ENCODE peak calls at places on chromosome 21, in six cellular contexts. A is mammary epithelial cell, W is thoracic aorta, K is kidney, B is mesendoderm, H is A549. X is an unnamed sample.

GRCh38 chr21:36388835-36389234 is 3.6 kb downstream of the CHAF1B start:
- DNase-seq in A (peak), W (no peak), K (no peak), B (peak), H (peak), X (no peak)

GRCh38 chr21:25188639-25189038 is 418.6 kb downstream of the MRPL39 start:
- DNase-seq in A (no peak), W (no peak), K (no peak), B (no peak), H (no peak), X (no peak)

GRCh38 chr21:14384453-14384852 is 1.5 kb upstream of the HSPA13 start:
- DNase-seq in A (no peak), W (no peak), K (no peak), B (no peak), H (no peak), X (no peak)

GRCh38 chr21:29453511-29453910 is 154.8 kb downstream of the BACH1 start:
- DNase-seq in A (no peak), W (no peak), K (no peak), B (no peak), H (no peak), X (no peak)

GRCh38 chr21:35843911-35844667 is 216.2 kb downstream of the SETD4 start:
- DNase-seq in A (no peak), W (no peak), K (no peak), B (no peak), H (no peak), X (no peak)

GRCh38 chr21:17003763-17004373 is 509.0 kb upstream of the CXADR start:
- DNase-seq in A (peak), W (no peak), K (no peak), B (no peak), H (no peak), X (no peak)

GRCh38 chr21:36709030-36709867 is 10.3 kb downstream of the SIM2 start:
- DNase-seq in A (no peak), W (no peak), K (no peak), B (peak), H (no peak), X (no peak)

GRCh38 chr21:38175321-38175720 is 81.5 kb upstream of the KCNJ15 start:
- DNase-seq in A (no peak), W (no peak), K (no peak), B (no peak), H (no peak), X (no peak)

GRCh38 chr21:39781331-39781730 is 36.3 kb downstream of the IGSF5 start:
- DNase-seq in A (no peak), W (no peak), K (no peak), B (no peak), H (no peak), X (no peak)

GRCh38 chr21:38787461-38788274 is 18.1 kb upstream of the ETS2 start:
- DNase-seq in A (peak), W (no peak), K (peak), B (peak), H (peak), X (peak)

GRCh38 chr21:35048183-35048601 is 910 bp downstream of the RUNX1 start:
- DNase-seq in A (peak), W (no peak), K (peak), B (no peak), H (peak), X (peak)

GRCh38 chr21:16709866-16710550 is 802.8 kb upstream of the CXADR start:
- DNase-seq in A (no peak), W (no peak), K (no peak), B (peak), H (no peak), X (no peak)

GRCh38 chr21:17925900-17926299 is 106.7 kb upstream of the C21orf91 start:
- DNase-seq in A (no peak), W (no peak), K (no peak), B (peak), H (no peak), X (peak)

GRCh38 chr21:29155118-29155932 is 24.9 kb downstream of the MAP3K7CL start:
- DNase-seq in A (peak), W (no peak), K (peak), B (peak), H (no peak), X (peak)

GRCh38 chr21:39048574-39048973 is 134.7 kb downstream of the PSMG1 start:
- DNase-seq in A (peak), W (no peak), K (no peak), B (no peak), H (no peak), X (peak)

GRCh38 chr21:36854391-36854790 is 112.1 kb downstream of the HLCS start:
- DNase-seq in A (no peak), W (no peak), K (no peak), B (peak), H (peak), X (peak)

GRCh38 chr21:16072692-16073091 is 342.9 kb downstream of the USP25 start:
- DNase-seq in A (no peak), W (no peak), K (no peak), B (no peak), H (no peak), X (peak)

GRCh38 chr21:29164330-29164942 is 34.0 kb downstream of the MAP3K7CL start:
- DNase-seq in A (peak), W (no peak), K (no peak), B (peak), H (peak), X (peak)

GRCh38 chr21:29130234-29130993 is at the start of gene MAP3K7CL:
- DNase-seq in A (peak), W (peak), K (peak), B (peak), H (no peak), X (peak)

GRCh38 chr21:21851657-21852056 is 853.4 kb downstream of the NCAM2 start:
- DNase-seq in A (no peak), W (no peak), K (no peak), B (no peak), H (no peak), X (peak)

GRCh38 chr21:30083120-30083945 is 83.3 kb downstream of the CLDN17 start:
- DNase-seq in A (peak), W (no peak), K (no peak), B (peak), H (no peak), X (no peak)

GRCh38 chr21:17585875-17586450 is 26.7 kb downstream of the BTG3 start:
- DNase-seq in A (peak), W (no peak), K (no peak), B (peak), H (peak), X (peak)

GRCh38 chr21:33403128-33403785 is at the start of gene IFNGR2:
- DNase-seq in A (peak), W (no peak), K (peak), B (no peak), H (no peak), X (peak)

GRCh38 chr21:34126269-34126668 is 52.9 kb downstream of the MRPS6 start:
- DNase-seq in A (peak), W (no peak), K (no peak), B (peak), H (no peak), X (no peak)

GRCh38 chr21:34983680-34984086 is 65.4 kb downstream of the RUNX1 start:
- DNase-seq in A (peak), W (no peak), K (no peak), B (no peak), H (no peak), X (peak)

GRCh38 chr21:21373969-21374368 is 375.8 kb downstream of the NCAM2 start:
- DNase-seq in A (no peak), W (no peak), K (no peak), B (no peak), H (no peak), X (no peak)

GRCh38 chr21:39441502-39442475 is 3.8 kb downstream of the LCA5L start:
- DNase-seq in A (peak), W (no peak), K (no peak), B (peak), H (peak), X (peak)

GRCh38 chr21:38244407-38244787 is 12.4 kb upstream of the KCNJ15 start:
- DNase-seq in A (no peak), W (no peak), K (no peak), B (no peak), H (no peak), X (no peak)

GRCh38 chr21:20647603-20648002 is 350.6 kb upstream of the NCAM2 start:
- DNase-seq in A (no peak), W (no peak), K (no peak), B (no peak), H (no peak), X (peak)

GRCh38 chr21:16533692-16534407 is 804.1 kb downstream of the USP25 start:
- DNase-seq in A (no peak), W (no peak), K (no peak), B (no peak), H (no peak), X (no peak)

GRCh38 chr21:24729568-24729967 is 877.7 kb downstream of the MRPL39 start:
- DNase-seq in A (no peak), W (no peak), K (no peak), B (no peak), H (no peak), X (peak)

DNA sequence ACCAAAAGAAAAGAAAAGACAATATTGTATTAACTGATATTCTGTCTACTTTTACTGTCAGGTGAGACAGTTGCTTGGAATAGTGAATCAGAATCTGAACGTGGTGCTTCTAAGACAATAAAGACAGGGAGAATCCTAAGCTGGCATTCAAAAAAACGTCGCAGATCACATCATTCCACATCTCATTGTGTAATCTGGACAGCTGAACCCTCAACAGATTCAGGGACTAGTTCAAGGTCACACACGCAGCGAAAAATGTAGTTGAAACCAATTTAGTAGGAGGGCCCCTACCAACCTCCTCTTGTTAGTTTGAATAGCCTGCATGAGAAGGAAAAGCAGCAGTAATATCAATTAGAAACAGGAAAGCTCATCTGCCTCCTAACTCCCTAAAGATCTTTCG is 46.4 kb upstream of the KRTAP19-8 start:
- DNase-seq in A (no peak), W (no peak), K (no peak), B (no peak), H (no peak), X (no peak)
- H3K27ac ChIP-seq in A (no peak), W (no peak), K (no peak), B (no peak), H (no peak), X (no peak)

GRCh38 chr21:43903451-43904091 is 38.5 kb downstream of the AGPAT3 start:
- DNase-seq in A (no peak), W (no peak), K (peak), B (no peak), H (no peak), X (no peak)
- H3K27ac ChIP-seq in A (no peak), W (no peak), K (peak), B (no peak), H (no peak), X (no peak)

DNA sequence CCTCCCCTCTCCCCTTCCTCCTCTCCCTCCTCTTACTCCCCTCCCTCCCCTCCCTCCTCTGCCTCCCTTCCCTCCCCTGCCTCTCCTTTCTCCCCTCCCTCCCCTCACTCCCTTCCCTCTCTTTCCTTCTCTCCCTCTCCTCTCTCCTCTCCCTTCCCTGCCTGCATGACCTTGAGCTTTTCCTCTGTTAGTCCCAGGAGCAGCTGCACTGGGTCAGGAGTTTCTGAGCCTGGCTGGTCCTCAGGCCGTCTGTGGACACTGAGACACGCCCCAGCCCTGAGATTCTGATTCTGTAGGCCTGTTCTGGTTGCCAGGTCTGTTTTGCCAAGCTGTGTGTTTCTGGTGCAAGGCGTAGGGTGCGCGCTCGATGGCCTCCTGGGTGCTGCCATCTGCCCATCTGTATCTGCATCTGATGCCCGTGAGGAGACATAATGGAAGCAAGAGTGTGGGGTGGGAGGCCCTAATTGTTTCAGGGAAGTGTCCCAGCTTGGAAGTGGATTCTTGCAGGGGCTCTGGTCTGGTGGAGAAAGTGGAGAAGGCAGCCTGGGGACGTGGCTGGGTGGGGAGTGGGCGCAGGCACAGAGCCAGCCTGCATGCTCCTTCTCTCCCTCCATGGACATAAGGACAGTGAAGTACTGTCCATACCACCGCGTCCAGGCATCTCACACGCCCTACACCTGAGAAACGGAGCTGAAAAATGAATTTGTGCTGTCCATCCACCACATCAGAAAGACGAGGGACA is 97.2 kb downstream of the WDR4 start:
- DNase-seq in A (no peak), W (no peak), K (peak), B (no peak), H (no peak), X (no peak)
- H3K27ac ChIP-seq in A (no peak), W (no peak), K (peak), B (no peak), H (no peak), X (no peak)

GRCh38 chr21:44572959-44573583 is 458 bp upstream of the KRTAP10-4 start:
- DNase-seq in A (peak), W (no peak), K (peak), B (no peak), H (peak), X (peak)

GRCh38 chr21:44578371-44579055 is 1.9 kb downstream of the KRTAP10-5 start:
- DNase-seq in A (no peak), W (no peak), K (no peak), B (no peak), H (no peak), X (no peak)

GRCh38 chr21:44575307-44576024 is 1.9 kb downstream of the KRTAP10-4 start:
- DNase-seq in A (no peak), W (no peak), K (no peak), B (no peak), H (no peak), X (no peak)

GRCh38 chr21:44574457-44575306 is 1.2 kb downstream of the KRTAP10-4 start:
- DNase-seq in A (no peak), W (no peak), K (no peak), B (peak), H (no peak), X (peak)

DNA sequence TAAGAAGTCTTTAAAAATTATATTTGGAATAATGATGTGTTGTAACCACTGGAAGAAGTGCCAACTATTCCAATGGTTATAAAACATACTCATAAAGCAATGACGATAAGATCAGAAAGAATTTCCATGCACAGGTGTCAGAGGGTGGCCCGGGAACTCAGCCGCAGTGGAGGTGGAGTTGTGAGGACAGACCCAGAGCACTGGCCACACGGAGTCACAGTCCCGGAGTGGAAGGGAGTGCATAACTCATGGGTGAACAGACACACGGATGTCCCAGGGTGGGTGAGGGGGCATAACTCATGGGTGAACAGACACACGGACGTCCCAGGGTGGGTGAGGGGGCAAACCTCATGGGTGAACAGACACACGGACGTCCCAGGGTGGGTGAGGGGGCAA is 2.5 kb downstream of the KRTAP10-4 start:
- DNase-seq in A (no peak), W (no peak), K (no peak), B (no peak), H (no peak), X (no peak)
- H3K27ac ChIP-seq in A (no peak), W (no peak), K (no peak), B (no peak), H (no peak), X (no peak)

DNA sequence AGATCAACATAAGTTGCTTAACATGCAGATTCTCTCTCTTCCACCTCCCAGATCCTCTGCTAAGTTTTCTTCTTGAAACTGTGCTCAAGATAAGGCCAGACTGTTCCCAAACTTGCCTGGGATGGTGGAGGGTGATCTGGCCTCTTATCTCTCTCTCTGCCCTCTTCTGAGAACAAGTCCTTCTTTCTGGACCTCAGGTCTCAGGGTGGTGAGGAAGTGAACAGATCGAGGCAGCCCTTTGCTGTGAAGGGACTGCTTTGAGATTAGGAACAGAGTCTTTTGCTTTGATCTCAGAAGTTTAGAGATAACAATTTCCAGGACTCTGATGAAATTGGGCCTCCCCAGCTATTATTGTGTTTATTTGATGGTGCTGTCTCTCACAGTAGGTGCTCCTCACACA is 70.8 kb downstream of the HUNK start:
- DNase-seq in A (no peak), W (no peak), K (no peak), B (peak), H (no peak), X (no peak)
- H3K27ac ChIP-seq in A (no peak), W (no peak), K (no peak), B (no peak), H (no peak), X (no peak)

GRCh38 chr21:44391345-44392091 is 38.1 kb downstream of the TRPM2 start:
- DNase-seq in A (no peak), W (no peak), K (peak), B (no peak), H (no peak), X (no peak)
- H3K27ac ChIP-seq in A (no peak), W (no peak), K (no peak), B (no peak), H (no peak), X (no peak)

GRCh38 chr21:45547211-45547900 is 5.1 kb upstream of the SLC19A1 start:
- DNase-seq in A (no peak), W (no peak), K (peak), B (no peak), H (no peak), X (no peak)
- H3K27ac ChIP-seq in A (no peak), W (no peak), K (no peak), B (no peak), H (no peak), X (no peak)

DNA sequence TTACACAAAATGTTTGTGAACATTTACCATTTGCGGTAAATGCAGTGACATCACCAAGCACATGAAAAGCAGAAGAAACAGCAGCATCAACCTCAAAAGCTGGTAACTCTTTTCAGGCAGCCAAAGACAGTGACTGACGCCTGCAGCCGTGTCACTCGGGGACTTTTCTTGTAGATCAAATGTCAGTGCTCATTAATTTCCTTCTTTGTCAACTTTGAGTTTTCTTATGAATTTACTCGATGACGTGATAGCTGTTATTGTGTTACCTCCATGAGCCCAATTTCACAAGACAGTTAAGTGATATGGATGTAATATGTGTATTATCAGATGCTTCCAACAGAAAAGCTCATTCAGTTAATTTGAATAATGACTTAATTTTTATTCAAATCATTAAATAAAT is 92.4 kb downstream of the RIPK4 start:
- DNase-seq in A (no peak), W (no peak), K (no peak), B (no peak), H (no peak), X (no peak)
- H3K27ac ChIP-seq in A (no peak), W (no peak), K (no peak), B (no peak), H (no peak), X (no peak)